ENCODE peak calls at places on chromosomes 1 and 21, in six cellular contexts. One of them, this sample, is unnamed.
A peak's percentile ranks its signal among the peaks of the same experiment; 100 is the strongest.

GRCh38 chr1:155513300-155513926 is 49.2 kb downstream of the ASH1L start:
- DNase-seq in Calu3: no peak
- DNase-seq in activated gamma-delta T cell treated with Interleukin-2 at 50 U/mL for 16 hours: no peak
- DNase-seq in NCI-H748 treated with DMSO at 0.1 percent for 48 hours: no peak
- DNase-seq in AG10803: peak; percentile 82
- DNase-seq in left ventricle myocardium inferior: no peak
- DNase-seq in this sample: no peak

GRCh38 chr1:117606608-117607261 is 887 bp downstream of the TENT5C start:
- DNase-seq in Calu3: peak; percentile 9
- DNase-seq in activated gamma-delta T cell treated with Interleukin-2 at 50 U/mL for 16 hours: peak; percentile 48
- DNase-seq in NCI-H748 treated with DMSO at 0.1 percent for 48 hours: no peak
- DNase-seq in AG10803: peak; percentile 16
- DNase-seq in left ventricle myocardium inferior: no peak
- DNase-seq in this sample: no peak

GRCh38 chr1:117611121-117611601 is 5.3 kb downstream of the TENT5C start:
- DNase-seq in Calu3: no peak
- DNase-seq in activated gamma-delta T cell treated with Interleukin-2 at 50 U/mL for 16 hours: no peak
- DNase-seq in NCI-H748 treated with DMSO at 0.1 percent for 48 hours: no peak
- DNase-seq in AG10803: no peak
- DNase-seq in left ventricle myocardium inferior: no peak
- DNase-seq in this sample: no peak

GRCh38 chr1:198845851-198846250 is 207.0 kb downstream of the PTPRC start:
- DNase-seq in Calu3: no peak
- DNase-seq in activated gamma-delta T cell treated with Interleukin-2 at 50 U/mL for 16 hours: no peak
- DNase-seq in NCI-H748 treated with DMSO at 0.1 percent for 48 hours: no peak
- DNase-seq in AG10803: peak; percentile 9
- DNase-seq in left ventricle myocardium inferior: no peak
- DNase-seq in this sample: no peak

GRCh38 chr21:35026617-35027557 is 22.2 kb downstream of the RUNX1 start:
- DNase-seq in Calu3: no peak
- DNase-seq in activated gamma-delta T cell treated with Interleukin-2 at 50 U/mL for 16 hours: peak; percentile 86
- DNase-seq in NCI-H748 treated with DMSO at 0.1 percent for 48 hours: no peak
- DNase-seq in AG10803: peak; percentile 45
- DNase-seq in left ventricle myocardium inferior: peak; percentile 68
- DNase-seq in this sample: peak; percentile 55

GRCh38 chr1:99469641-99470040 is 176.3 kb upstream of the PALMD start:
- DNase-seq in Calu3: no peak
- DNase-seq in activated gamma-delta T cell treated with Interleukin-2 at 50 U/mL for 16 hours: no peak
- DNase-seq in NCI-H748 treated with DMSO at 0.1 percent for 48 hours: no peak
- DNase-seq in AG10803: peak; percentile 63
- DNase-seq in left ventricle myocardium inferior: no peak
- DNase-seq in this sample: no peak

GRCh38 chr1:56477164-56478111 is 101.9 kb downstream of the PLPP3 start:
- DNase-seq in Calu3: peak; percentile 52
- DNase-seq in activated gamma-delta T cell treated with Interleukin-2 at 50 U/mL for 16 hours: no peak
- DNase-seq in NCI-H748 treated with DMSO at 0.1 percent for 48 hours: no peak
- DNase-seq in AG10803: peak; percentile 59
- DNase-seq in left ventricle myocardium inferior: peak; percentile 80
- DNase-seq in this sample: peak; percentile 23

GRCh38 chr1:209707308-209707707 is 2.7 kb downstream of the HSD11B1 start:
- DNase-seq in Calu3: no peak
- DNase-seq in activated gamma-delta T cell treated with Interleukin-2 at 50 U/mL for 16 hours: no peak
- DNase-seq in NCI-H748 treated with DMSO at 0.1 percent for 48 hours: no peak
- DNase-seq in AG10803: no peak
- DNase-seq in left ventricle myocardium inferior: no peak
- DNase-seq in this sample: no peak

GRCh38 chr1:3904006-3904842 is 4.2 kb upstream of the C1orf174 start:
- DNase-seq in Calu3: no peak
- DNase-seq in activated gamma-delta T cell treated with Interleukin-2 at 50 U/mL for 16 hours: no peak
- DNase-seq in NCI-H748 treated with DMSO at 0.1 percent for 48 hours: no peak
- DNase-seq in AG10803: no peak
- DNase-seq in left ventricle myocardium inferior: no peak
- DNase-seq in this sample: no peak

GRCh38 chr1:59696421-59697115 is 118.2 kb upstream of the HOOK1 start:
- DNase-seq in Calu3: no peak
- DNase-seq in activated gamma-delta T cell treated with Interleukin-2 at 50 U/mL for 16 hours: no peak
- DNase-seq in NCI-H748 treated with DMSO at 0.1 percent for 48 hours: no peak
- DNase-seq in AG10803: no peak
- DNase-seq in left ventricle myocardium inferior: no peak
- DNase-seq in this sample: no peak

GRCh38 chr1:6494627-6495026 is 3.2 kb upstream of the PLEKHG5 start:
- DNase-seq in Calu3: no peak
- DNase-seq in activated gamma-delta T cell treated with Interleukin-2 at 50 U/mL for 16 hours: no peak
- DNase-seq in NCI-H748 treated with DMSO at 0.1 percent for 48 hours: no peak
- DNase-seq in AG10803: no peak
- DNase-seq in left ventricle myocardium inferior: peak; percentile 59
- DNase-seq in this sample: no peak

GRCh38 chr1:24427469-24427862 is 11.9 kb downstream of the NIPAL3 start:
- DNase-seq in Calu3: no peak
- DNase-seq in activated gamma-delta T cell treated with Interleukin-2 at 50 U/mL for 16 hours: no peak
- DNase-seq in NCI-H748 treated with DMSO at 0.1 percent for 48 hours: no peak
- DNase-seq in AG10803: no peak
- DNase-seq in left ventricle myocardium inferior: no peak
- DNase-seq in this sample: no peak

GRCh38 chr1:110339427-110340206 is 440 bp downstream of the RBM15 start:
- DNase-seq in Calu3: peak; percentile 44
- DNase-seq in activated gamma-delta T cell treated with Interleukin-2 at 50 U/mL for 16 hours: peak; percentile 43
- DNase-seq in NCI-H748 treated with DMSO at 0.1 percent for 48 hours: no peak
- DNase-seq in AG10803: peak; percentile 42
- DNase-seq in left ventricle myocardium inferior: peak; percentile 43
- DNase-seq in this sample: peak; percentile 58

GRCh38 chr1:232421143-232421796 is 208.7 kb downstream of the SIPA1L2 start:
- DNase-seq in Calu3: no peak
- DNase-seq in activated gamma-delta T cell treated with Interleukin-2 at 50 U/mL for 16 hours: no peak
- DNase-seq in NCI-H748 treated with DMSO at 0.1 percent for 48 hours: peak; percentile 62
- DNase-seq in AG10803: no peak
- DNase-seq in left ventricle myocardium inferior: no peak
- DNase-seq in this sample: no peak

GRCh38 chr21:40254540-40255455 is 387.6 kb downstream of the PCP4 start:
- DNase-seq in Calu3: no peak
- DNase-seq in activated gamma-delta T cell treated with Interleukin-2 at 50 U/mL for 16 hours: no peak
- DNase-seq in NCI-H748 treated with DMSO at 0.1 percent for 48 hours: no peak
- DNase-seq in AG10803: no peak
- DNase-seq in left ventricle myocardium inferior: no peak
- DNase-seq in this sample: no peak

GRCh38 chr1:44532567-44532944 is 127.5 kb downstream of the RNF220 start:
- DNase-seq in Calu3: no peak
- DNase-seq in activated gamma-delta T cell treated with Interleukin-2 at 50 U/mL for 16 hours: no peak
- DNase-seq in NCI-H748 treated with DMSO at 0.1 percent for 48 hours: no peak
- DNase-seq in AG10803: no peak
- DNase-seq in left ventricle myocardium inferior: no peak
- DNase-seq in this sample: no peak

GRCh38 chr1:220271706-220272046 is 577 bp downstream of the RAB3GAP2 start:
- DNase-seq in Calu3: peak; percentile 5
- DNase-seq in activated gamma-delta T cell treated with Interleukin-2 at 50 U/mL for 16 hours: no peak
- DNase-seq in NCI-H748 treated with DMSO at 0.1 percent for 48 hours: no peak
- DNase-seq in AG10803: peak; percentile 42
- DNase-seq in left ventricle myocardium inferior: no peak
- DNase-seq in this sample: peak; percentile 12

GRCh38 chr1:26015358-26015757 is 6.2 kb upstream of the EXTL1 start:
- DNase-seq in Calu3: no peak
- DNase-seq in activated gamma-delta T cell treated with Interleukin-2 at 50 U/mL for 16 hours: no peak
- DNase-seq in NCI-H748 treated with DMSO at 0.1 percent for 48 hours: no peak
- DNase-seq in AG10803: peak; percentile 79
- DNase-seq in left ventricle myocardium inferior: no peak
- DNase-seq in this sample: no peak

GRCh38 chr1:42873670-42874069 is 27.3 kb downstream of the ZNF691 start:
- DNase-seq in Calu3: no peak
- DNase-seq in activated gamma-delta T cell treated with Interleukin-2 at 50 U/mL for 16 hours: no peak
- DNase-seq in NCI-H748 treated with DMSO at 0.1 percent for 48 hours: no peak
- DNase-seq in AG10803: no peak
- DNase-seq in left ventricle myocardium inferior: no peak
- DNase-seq in this sample: no peak

GRCh38 chr1:225973158-225973557 is 26.0 kb downstream of the SDE2 start:
- DNase-seq in Calu3: no peak
- DNase-seq in activated gamma-delta T cell treated with Interleukin-2 at 50 U/mL for 16 hours: no peak
- DNase-seq in NCI-H748 treated with DMSO at 0.1 percent for 48 hours: peak; percentile 54
- DNase-seq in AG10803: no peak
- DNase-seq in left ventricle myocardium inferior: no peak
- DNase-seq in this sample: no peak

This sample was measured in GM13977.